ENCODE peak calls at places on chromosomes 11 and 22, in five cellular contexts. H is B cell, N is glutamatergic neuron, I is gastrocnemius medialis, W is mesothelial cell of epicardium. Y is an unnamed sample.
A peak's percentile ranks its signal among the peaks of the same experiment; 100 is the strongest.

GRCh38 chr11:68798221-68798813 is 43.4 kb downstream of the CPT1A start:
- DNase-seq in N (peak; percentile 75), I (no peak), W (no peak), H (no peak), Y (peak; percentile 44)

GRCh38 chr11:13434247-13435205 is 28.5 kb downstream of the BTBD10 start:
- DNase-seq in H (no peak), N (no peak), I (no peak), W (no peak), Y (no peak)

GRCh38 chr11:126426126-126426525 is 70.6 kb downstream of the ST3GAL4 start:
- DNase-seq in H (no peak), N (no peak), W (no peak), I (no peak), Y (no peak)

GRCh38 chr22:19042285-19043110 is 79.7 kb downstream of the DGCR2 start:
- DNase-seq in W (no peak), H (no peak), N (no peak), I (peak; percentile 9), Y (no peak)

GRCh38 chr22:45235851-45236342 is 4.8 kb downstream of the KIAA0930 start:
- DNase-seq in W (no peak), H (no peak), N (no peak), I (no peak), Y (no peak)

GRCh38 chr11:45592581-45592980 is 72.8 kb downstream of the CHST1 start:
- DNase-seq in W (no peak), I (no peak), N (no peak), H (no peak), Y (no peak)

GRCh38 chr11:40274017-40274416 is 1185.4 kb downstream of the LRRC4C start:
- DNase-seq in I (no peak), W (no peak), N (no peak), H (no peak), Y (no peak)

GRCh38 chr22:45205624-45205925 is 35.1 kb downstream of the KIAA0930 start:
- DNase-seq in N (no peak), I (no peak), H (no peak), W (no peak), Y (no peak)

GRCh38 chr11:30605036-30605435 is 18.9 kb upstream of the MPPED2 start:
- DNase-seq in W (no peak), N (no peak), H (no peak), I (no peak), Y (no peak)

GRCh38 chr11:1218256-1218787 is 4.5 kb upstream of the MUC5B start:
- DNase-seq in H (no peak), W (no peak), N (peak; percentile 12), I (no peak), Y (no peak)

GRCh38 chr11:117830072-117830471 is 5.5 kb upstream of the FXYD2 start:
- DNase-seq in I (no peak), H (no peak), N (peak; percentile 12), W (no peak), Y (no peak)

GRCh38 chr22:32281092-32281491 is 25.9 kb upstream of the SLC5A4 start:
- DNase-seq in H (no peak), W (no peak), I (no peak), N (no peak), Y (no peak)

GRCh38 chr11:119041821-119042514 is 11.3 kb upstream of the SLC37A4 start:
- DNase-seq in W (no peak), H (no peak), N (no peak), I (no peak), Y (no peak)

GRCh38 chr22:43110927-43111623 is 525 bp downstream of the BIK start:
- DNase-seq in I (no peak), H (no peak), W (no peak), N (no peak), Y (no peak)

GRCh38 chr11:109150603-109151002 is 271.4 kb upstream of the C11orf87 start:
- DNase-seq in N (no peak), H (no peak), W (no peak), I (no peak), Y (no peak)

GRCh38 chr11:129410561-129410960 is 34.9 kb downstream of the BARX2 start:
- DNase-seq in N (no peak), W (no peak), I (no peak), H (no peak), Y (no peak)

GRCh38 chr11:16381177-16381576 is 24.8 kb upstream of the SOX6 start:
- DNase-seq in N (no peak), W (no peak), I (no peak), H (no peak), Y (no peak)

GRCh38 chr11:70586261-70587094 is 188.1 kb downstream of the CTTN start:
- DNase-seq in N (peak; percentile 12), I (no peak), H (peak; percentile 31), W (no peak), Y (no peak)

GRCh38 chr11:7551571-7551970 is 37.8 kb downstream of the PPFIBP2 start:
- DNase-seq in N (no peak), H (no peak), W (no peak), I (no peak), Y (no peak)

GRCh38 chr11:110566577-110566976 is 136.8 kb downstream of the FDX1 start:
- DNase-seq in N (no peak), H (no peak), W (no peak), I (no peak), Y (no peak)

GRCh38 chr11:79503028-79503427 is 62.2 kb upstream of the TENM4 start:
- DNase-seq in W (no peak), I (no peak), N (no peak), H (no peak), Y (no peak)

GRCh38 chr11:76901144-76901543 is 40.4 kb downstream of the ACER3 start:
- DNase-seq in W (no peak), N (no peak), H (no peak), I (no peak), Y (no peak)

GRCh38 chr11:94735907-94736306 is 32.2 kb upstream of the AMOTL1 start:
- DNase-seq in I (no peak), N (no peak), H (no peak), W (no peak), Y (no peak)

GRCh38 chr11:2839395-2839941 is 46.1 kb downstream of the CDKN1C start:
- DNase-seq in I (no peak), W (no peak), H (no peak), N (no peak), Y (no peak)

GRCh38 chr11:119699227-119699626 is 29.8 kb downstream of the NECTIN1 start:
- DNase-seq in H (no peak), I (peak; percentile 43), N (no peak), W (no peak), Y (no peak)

GRCh38 chr11:20047006-20047405 is 113.3 kb downstream of the DBX1 start:
- DNase-seq in I (no peak), N (no peak), W (no peak), H (no peak), Y (no peak)

GRCh38 chr11:32466279-32466915 is 31.1 kb upstream of the WT1 start:
- DNase-seq in W (no peak), H (no peak), N (no peak), I (no peak), Y (no peak)

DNA sequence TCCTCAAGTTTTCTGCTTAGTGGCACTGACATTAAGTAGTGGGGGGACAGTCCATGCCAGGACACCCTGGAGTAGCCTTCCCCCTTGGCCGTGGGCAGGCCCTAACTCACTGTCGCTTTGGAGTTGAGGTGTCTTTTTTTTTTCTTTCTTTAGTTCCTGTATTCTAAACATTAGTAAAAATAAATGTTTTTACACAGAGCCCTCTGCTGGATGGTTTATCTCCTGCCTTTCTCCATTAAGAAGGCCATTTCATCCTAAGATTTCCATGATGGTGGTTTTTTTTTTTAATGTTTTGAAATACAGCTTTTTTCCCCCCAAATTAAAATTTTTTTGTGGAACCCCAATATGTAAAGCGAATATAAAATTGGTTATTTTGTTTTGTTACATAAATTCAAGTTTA is 1.8 kb upstream of the TIGD3 start:
- DNase-seq in N (no peak), I (no peak), W (no peak), H (no peak), Y (no peak)
- TF ChIP-seq CTCF in N (no peak), I (no peak), W (no peak), H (peak; percentile 41), Y (no peak)

GRCh38 chr11:112961146-112961668 is at the start of gene NCAM1:
- DNase-seq in H (no peak), I (peak; percentile 64), W (peak; percentile 82), N (peak; percentile 99), Y (no peak)

GRCh38 chr11:112962854-112963367 is 1.7 kb downstream of the NCAM1 start:
- DNase-seq in N (peak; percentile 88), I (peak; percentile 51), H (no peak), W (peak; percentile 31), Y (no peak)

GRCh38 chr11:112965601-112966125 is 4.4 kb downstream of the NCAM1 start:
- DNase-seq in H (no peak), I (peak; percentile 39), W (no peak), N (no peak), Y (no peak)

GRCh38 chr11:112961751-112962747 is 829 bp downstream of the NCAM1 start:
- DNase-seq in N (peak; percentile 79), I (no peak), W (peak; percentile 31), H (no peak), Y (no peak)

DNA sequence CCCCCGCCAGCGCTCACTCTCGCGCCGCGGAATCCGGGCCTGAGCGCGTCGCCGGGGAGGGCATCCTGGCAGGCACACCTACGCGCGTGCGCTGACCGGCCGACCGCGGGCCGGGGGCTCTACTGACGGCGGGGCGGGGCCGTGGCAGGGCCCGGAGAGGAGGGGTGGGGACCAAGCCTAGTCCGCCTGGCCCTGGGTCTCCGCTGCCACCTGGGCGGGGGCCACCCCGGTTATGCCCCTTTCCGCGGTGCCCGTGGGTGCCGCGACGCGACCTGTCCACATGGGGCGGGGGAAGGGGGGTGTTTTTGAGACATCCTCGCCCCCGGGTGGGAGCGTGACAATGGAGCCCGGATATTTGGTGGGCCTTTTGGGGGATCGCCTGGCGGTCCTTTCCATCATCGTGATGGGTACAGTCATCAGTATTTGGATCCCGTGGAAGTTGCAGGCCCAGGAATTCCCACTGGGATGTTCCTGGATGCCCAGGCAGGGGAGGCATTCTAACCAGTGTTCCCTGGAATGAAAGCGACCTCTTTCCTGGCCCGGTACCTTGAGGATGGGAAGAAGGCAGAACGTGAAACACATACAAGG is 2.2 kb downstream of the NCAM1 start:
- DNase-seq in N (peak; percentile 66), W (no peak), H (no peak), I (no peak), Y (no peak)
- TF ChIP-seq CTCF in N (no peak), W (no peak), H (no peak), I (no peak), Y (no peak)

DNA sequence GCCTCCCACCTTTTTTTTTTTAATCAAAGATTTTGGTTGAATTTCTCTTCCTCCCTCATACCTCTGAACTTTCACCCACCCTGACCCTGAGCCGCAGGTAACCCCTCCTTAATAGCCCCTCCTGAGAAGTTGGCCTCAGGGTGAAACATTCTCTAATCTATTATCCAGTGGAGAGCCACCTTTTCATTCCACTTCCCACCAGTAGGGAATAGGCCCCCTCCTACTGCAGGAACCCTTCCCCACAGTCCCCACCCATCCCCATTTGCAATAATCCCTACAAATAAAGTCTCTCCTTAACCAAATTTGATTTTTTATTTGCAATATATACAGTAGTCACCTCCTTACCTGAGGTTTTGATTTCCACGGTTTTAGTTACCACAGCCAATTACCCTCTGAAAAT is 2.1 kb upstream of the SLC35F2 start:
- DNase-seq in N (no peak), I (no peak), H (no peak), W (no peak), Y (no peak)
- TF ChIP-seq CTCF in N (no peak), I (no peak), H (no peak), W (no peak), Y (no peak)

DNA sequence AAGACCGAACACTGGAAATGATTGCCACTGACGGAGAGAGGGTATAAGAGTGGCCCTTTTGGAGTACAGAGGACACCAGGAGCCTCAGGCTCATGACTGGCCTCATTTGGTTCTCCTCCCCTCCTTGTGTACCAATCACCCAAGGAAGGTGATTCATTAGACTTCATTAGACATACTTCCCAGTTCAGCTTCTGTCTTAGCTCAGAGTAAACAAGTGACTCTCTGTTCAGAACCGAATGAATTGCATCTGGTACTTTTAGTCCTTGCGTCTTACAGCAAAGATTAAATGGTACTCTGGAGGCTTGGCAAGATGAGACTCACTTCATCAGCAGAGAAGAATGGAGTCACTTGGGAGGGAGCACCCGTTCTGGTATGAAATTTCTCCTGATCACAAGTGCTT is 75.2 kb downstream of the ZNRF3 start:
- DNase-seq in N (no peak), I (no peak), H (no peak), W (no peak), Y (no peak)
- TF ChIP-seq CTCF in N (no peak), I (no peak), H (no peak), W (no peak), Y (no peak)

Y was measured in omental fat pad.